ENCODE peak calls at places on chromosomes 5 and 9, in seven cellular contexts. One of them, this sample, is unnamed.
A peak's percentile ranks its signal among the peaks of the same experiment; 100 is the strongest.

GRCh38 chr5:147483961-147484707 is 25.7 kb downstream of the DPYSL3 start:
- DNase-seq in nephron progenitor cell: peak; percentile 32
- DNase-seq in choroid plexus epithelial cell: peak; percentile 68
- DNase-seq in AG10803: peak; percentile 100
- DNase-seq in neural crest cell: no peak
- DNase-seq in prostate gland: no peak
- DNase-seq in WTC11: no peak
- DNase-seq in this sample: peak; percentile 96

GRCh38 chr9:27151693-27152397 is 42.8 kb downstream of the TEK start:
- DNase-seq in nephron progenitor cell: no peak
- DNase-seq in choroid plexus epithelial cell: peak; percentile 74
- DNase-seq in AG10803: peak; percentile 86
- DNase-seq in neural crest cell: no peak
- DNase-seq in prostate gland: peak; percentile 32
- DNase-seq in WTC11: no peak
- DNase-seq in this sample: peak; percentile 8

GRCh38 chr5:141636106-141636412 is 590 bp downstream of the HDAC3 start:
- DNase-seq in nephron progenitor cell: no peak
- DNase-seq in choroid plexus epithelial cell: no peak
- DNase-seq in AG10803: no peak
- DNase-seq in neural crest cell: no peak
- DNase-seq in prostate gland: no peak
- DNase-seq in WTC11: no peak
- DNase-seq in this sample: no peak

GRCh38 chr5:180251887-180252286 is 40.0 kb downstream of the MAPK9 start:
- DNase-seq in nephron progenitor cell: no peak
- DNase-seq in choroid plexus epithelial cell: no peak
- DNase-seq in AG10803: no peak
- DNase-seq in neural crest cell: no peak
- DNase-seq in prostate gland: no peak
- DNase-seq in WTC11: no peak
- DNase-seq in this sample: no peak

GRCh38 chr5:172175263-172175719 is 12.7 kb downstream of the STK10 start:
- DNase-seq in nephron progenitor cell: no peak
- DNase-seq in choroid plexus epithelial cell: no peak
- DNase-seq in AG10803: no peak
- DNase-seq in neural crest cell: no peak
- DNase-seq in prostate gland: no peak
- DNase-seq in WTC11: no peak
- DNase-seq in this sample: no peak

GRCh38 chr9:98092633-98092971 is 26.4 kb downstream of the TRIM14 start:
- DNase-seq in nephron progenitor cell: no peak
- DNase-seq in choroid plexus epithelial cell: no peak
- DNase-seq in AG10803: no peak
- DNase-seq in neural crest cell: no peak
- DNase-seq in prostate gland: no peak
- DNase-seq in WTC11: no peak
- DNase-seq in this sample: no peak

GRCh38 chr9:93697352-93698139 is 121.2 kb downstream of the PHF2 start:
- DNase-seq in nephron progenitor cell: no peak
- DNase-seq in choroid plexus epithelial cell: no peak
- DNase-seq in AG10803: no peak
- DNase-seq in neural crest cell: no peak
- DNase-seq in prostate gland: no peak
- DNase-seq in WTC11: no peak
- DNase-seq in this sample: no peak

GRCh38 chr5:14402424-14402823 is 179.2 kb upstream of the OTULINL start:
- DNase-seq in nephron progenitor cell: no peak
- DNase-seq in choroid plexus epithelial cell: no peak
- DNase-seq in AG10803: no peak
- DNase-seq in neural crest cell: no peak
- DNase-seq in prostate gland: no peak
- DNase-seq in WTC11: no peak
- DNase-seq in this sample: no peak

GRCh38 chr5:67878911-67879310 is 336.6 kb upstream of the PIK3R1 start:
- DNase-seq in nephron progenitor cell: no peak
- DNase-seq in choroid plexus epithelial cell: peak; percentile 18
- DNase-seq in AG10803: no peak
- DNase-seq in neural crest cell: no peak
- DNase-seq in prostate gland: no peak
- DNase-seq in WTC11: no peak
- DNase-seq in this sample: no peak

GRCh38 chr5:135242021-135242480 is 157.0 kb downstream of the MACROH2A1 start:
- DNase-seq in nephron progenitor cell: no peak
- DNase-seq in choroid plexus epithelial cell: no peak
- DNase-seq in AG10803: peak; percentile 82
- DNase-seq in neural crest cell: no peak
- DNase-seq in prostate gland: no peak
- DNase-seq in WTC11: no peak
- DNase-seq in this sample: peak; percentile 71

GRCh38 chr5:72584466-72584865 is 77.3 kb upstream of the ZNF366 start:
- DNase-seq in nephron progenitor cell: no peak
- DNase-seq in choroid plexus epithelial cell: peak; percentile 65
- DNase-seq in AG10803: peak; percentile 33
- DNase-seq in neural crest cell: no peak
- DNase-seq in prostate gland: no peak
- DNase-seq in WTC11: no peak
- DNase-seq in this sample: no peak

GRCh38 chr5:29899583-29899982 is 1293.9 kb upstream of the CDH6 start:
- DNase-seq in nephron progenitor cell: no peak
- DNase-seq in choroid plexus epithelial cell: no peak
- DNase-seq in AG10803: no peak
- DNase-seq in neural crest cell: no peak
- DNase-seq in prostate gland: no peak
- DNase-seq in WTC11: no peak
- DNase-seq in this sample: no peak

GRCh38 chr5:165321912-165322311 is 1816.5 kb downstream of the MAT2B start:
- DNase-seq in nephron progenitor cell: no peak
- DNase-seq in choroid plexus epithelial cell: peak; percentile 64
- DNase-seq in AG10803: no peak
- DNase-seq in neural crest cell: no peak
- DNase-seq in prostate gland: no peak
- DNase-seq in WTC11: no peak
- DNase-seq in this sample: peak; percentile 3

GRCh38 chr5:122077451-122078115 is 476 bp downstream of the LOX start:
- DNase-seq in nephron progenitor cell: peak; percentile 67
- DNase-seq in choroid plexus epithelial cell: peak; percentile 65
- DNase-seq in AG10803: no peak
- DNase-seq in neural crest cell: peak; percentile 26
- DNase-seq in prostate gland: peak; percentile 8
- DNase-seq in WTC11: peak; percentile 54
- DNase-seq in this sample: no peak

GRCh38 chr9:28014212-28014611 is 440.9 kb upstream of the C9orf72 start:
- DNase-seq in nephron progenitor cell: no peak
- DNase-seq in choroid plexus epithelial cell: no peak
- DNase-seq in AG10803: no peak
- DNase-seq in neural crest cell: no peak
- DNase-seq in prostate gland: no peak
- DNase-seq in WTC11: no peak
- DNase-seq in this sample: no peak

GRCh38 chr5:159095218-159095617 is 4.5 kb downstream of the EBF1 start:
- DNase-seq in nephron progenitor cell: peak; percentile 40
- DNase-seq in choroid plexus epithelial cell: no peak
- DNase-seq in AG10803: no peak
- DNase-seq in neural crest cell: no peak
- DNase-seq in prostate gland: no peak
- DNase-seq in WTC11: peak; percentile 51
- DNase-seq in this sample: no peak

GRCh38 chr5:143515829-143516228 is 112.3 kb upstream of the NR3C1 start:
- DNase-seq in nephron progenitor cell: no peak
- DNase-seq in choroid plexus epithelial cell: peak; percentile 33
- DNase-seq in AG10803: no peak
- DNase-seq in neural crest cell: no peak
- DNase-seq in prostate gland: no peak
- DNase-seq in WTC11: no peak
- DNase-seq in this sample: no peak

GRCh38 chr9:4716163-4716562 is 24.8 kb downstream of the AK3 start:
- DNase-seq in nephron progenitor cell: no peak
- DNase-seq in choroid plexus epithelial cell: no peak
- DNase-seq in AG10803: no peak
- DNase-seq in neural crest cell: no peak
- DNase-seq in prostate gland: no peak
- DNase-seq in WTC11: no peak
- DNase-seq in this sample: no peak

GRCh38 chr9:114894801-114895433 is 35.5 kb downstream of the TNFSF8 start:
- DNase-seq in nephron progenitor cell: no peak
- DNase-seq in choroid plexus epithelial cell: peak; percentile 95
- DNase-seq in AG10803: peak; percentile 96
- DNase-seq in neural crest cell: no peak
- DNase-seq in prostate gland: no peak
- DNase-seq in WTC11: no peak
- DNase-seq in this sample: peak; percentile 92

GRCh38 chr5:120083851-120084615 is 380.1 kb upstream of the PRR16 start:
- DNase-seq in nephron progenitor cell: no peak
- DNase-seq in choroid plexus epithelial cell: no peak
- DNase-seq in AG10803: no peak
- DNase-seq in neural crest cell: no peak
- DNase-seq in prostate gland: no peak
- DNase-seq in WTC11: no peak
- DNase-seq in this sample: no peak

GRCh38 chr5:7546555-7546954 is 150.6 kb downstream of the ADCY2 start:
- DNase-seq in nephron progenitor cell: no peak
- DNase-seq in choroid plexus epithelial cell: no peak
- DNase-seq in AG10803: no peak
- DNase-seq in neural crest cell: no peak
- DNase-seq in prostate gland: no peak
- DNase-seq in WTC11: no peak
- DNase-seq in this sample: no peak

GRCh38 chr9:4657426-4658159 is 4.5 kb upstream of the PLPP6 start:
- DNase-seq in nephron progenitor cell: no peak
- DNase-seq in choroid plexus epithelial cell: no peak
- DNase-seq in AG10803: no peak
- DNase-seq in neural crest cell: no peak
- DNase-seq in prostate gland: peak; percentile 42
- DNase-seq in WTC11: no peak
- DNase-seq in this sample: no peak

DNA sequence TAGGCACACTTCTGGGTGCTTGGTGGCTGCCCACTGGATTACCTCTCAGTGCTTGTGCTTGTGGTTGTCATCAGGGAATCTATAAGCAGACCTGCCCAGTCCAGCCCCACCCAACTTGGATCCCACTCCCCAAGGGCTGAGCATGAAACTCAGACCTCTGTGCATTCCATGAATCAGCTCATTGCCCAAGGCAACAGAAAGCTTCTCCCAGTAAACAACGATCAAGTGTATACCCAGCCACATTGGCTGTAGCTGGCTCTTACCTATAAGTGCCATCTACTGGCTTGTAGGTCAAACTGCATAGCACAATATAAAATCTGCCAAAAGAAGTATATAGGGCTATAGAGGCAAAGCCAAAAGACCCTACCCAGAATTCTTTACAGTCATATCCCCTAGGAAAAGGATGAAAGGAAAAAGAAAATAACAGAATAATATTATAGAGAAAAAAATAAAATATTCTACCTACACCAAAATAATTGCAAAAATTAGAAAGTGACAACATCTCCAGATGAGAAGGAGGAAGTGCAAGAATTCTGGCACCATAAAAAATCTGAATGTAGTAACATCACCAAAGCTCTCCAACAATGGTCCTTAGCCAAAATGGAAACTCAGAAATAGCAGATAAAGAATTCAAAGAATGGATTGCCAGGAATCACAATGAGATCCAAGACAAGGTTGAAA is 321.0 kb upstream of the TRPC7 start:
- DNase-seq in nephron progenitor cell: no peak
- DNase-seq in choroid plexus epithelial cell: peak; percentile 80
- DNase-seq in AG10803: peak; percentile 8
- DNase-seq in neural crest cell: no peak
- DNase-seq in prostate gland: no peak
- DNase-seq in WTC11: peak; percentile 27
- DNase-seq in this sample: peak; percentile 81
- TF ChIP-seq CTCF in nephron progenitor cell: peak; percentile 22
- TF ChIP-seq CTCF in choroid plexus epithelial cell: peak; percentile 68
- TF ChIP-seq CTCF in AG10803: peak; percentile 41
- TF ChIP-seq CTCF in neural crest cell: peak; percentile 63
- TF ChIP-seq CTCF in prostate gland: no peak
- TF ChIP-seq CTCF in WTC11: no peak
- TF ChIP-seq CTCF in this sample: peak; percentile 79

GRCh38 chr5:174817610-174818009 is 93.2 kb downstream of the MSX2 start:
- DNase-seq in nephron progenitor cell: no peak
- DNase-seq in choroid plexus epithelial cell: no peak
- DNase-seq in AG10803: no peak
- DNase-seq in neural crest cell: no peak
- DNase-seq in prostate gland: no peak
- DNase-seq in WTC11: no peak
- DNase-seq in this sample: no peak

GRCh38 chr5:174818430-174818829 is 94.0 kb downstream of the MSX2 start:
- DNase-seq in nephron progenitor cell: no peak
- DNase-seq in choroid plexus epithelial cell: no peak
- DNase-seq in AG10803: no peak
- DNase-seq in neural crest cell: no peak
- DNase-seq in prostate gland: no peak
- DNase-seq in WTC11: no peak
- DNase-seq in this sample: no peak

GRCh38 chr5:174811438-174811837 is 87.1 kb downstream of the MSX2 start:
- DNase-seq in nephron progenitor cell: no peak
- DNase-seq in choroid plexus epithelial cell: no peak
- DNase-seq in AG10803: no peak
- DNase-seq in neural crest cell: no peak
- DNase-seq in prostate gland: no peak
- DNase-seq in WTC11: no peak
- DNase-seq in this sample: no peak

GRCh38 chr5:174816858-174817257 is 92.5 kb downstream of the MSX2 start:
- DNase-seq in nephron progenitor cell: no peak
- DNase-seq in choroid plexus epithelial cell: no peak
- DNase-seq in AG10803: no peak
- DNase-seq in neural crest cell: no peak
- DNase-seq in prostate gland: no peak
- DNase-seq in WTC11: no peak
- DNase-seq in this sample: no peak
- TF ChIP-seq CTCF in nephron progenitor cell: peak; percentile 41
- TF ChIP-seq CTCF in choroid plexus epithelial cell: peak; percentile 38
- TF ChIP-seq CTCF in AG10803: peak; percentile 29
- TF ChIP-seq CTCF in neural crest cell: peak; percentile 59
- TF ChIP-seq CTCF in prostate gland: no peak
- TF ChIP-seq CTCF in WTC11: peak; percentile 46
- TF ChIP-seq CTCF in this sample: peak; percentile 52

DNA sequence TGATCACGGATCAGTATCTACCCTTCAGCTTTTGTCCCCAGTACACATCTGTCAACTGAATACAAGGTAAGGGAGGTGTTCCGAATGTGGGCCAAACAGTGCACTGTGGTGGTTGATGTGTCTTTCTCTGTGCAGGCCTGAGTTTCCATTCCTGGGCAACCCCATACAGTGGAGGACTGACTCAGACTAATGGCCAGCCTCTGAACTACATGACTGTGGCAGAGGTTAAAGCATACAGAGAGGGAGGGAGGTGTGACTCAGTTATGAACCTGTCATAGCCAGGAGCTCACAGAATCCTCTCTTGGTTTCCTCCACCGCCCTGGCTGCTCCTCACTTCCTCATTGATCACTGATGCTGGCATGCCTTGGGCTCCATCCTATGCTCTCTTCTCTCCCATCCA is 136.4 kb upstream of the TAS2R1 start:
- DNase-seq in nephron progenitor cell: no peak
- DNase-seq in choroid plexus epithelial cell: peak; percentile 54
- DNase-seq in AG10803: peak; percentile 34
- DNase-seq in neural crest cell: no peak
- DNase-seq in prostate gland: no peak
- DNase-seq in WTC11: no peak
- DNase-seq in this sample: peak; percentile 76
- TF ChIP-seq CTCF in nephron progenitor cell: no peak
- TF ChIP-seq CTCF in choroid plexus epithelial cell: peak; percentile 38
- TF ChIP-seq CTCF in AG10803: peak; percentile 24
- TF ChIP-seq CTCF in neural crest cell: no peak
- TF ChIP-seq CTCF in prostate gland: no peak
- TF ChIP-seq CTCF in WTC11: no peak
- TF ChIP-seq CTCF in this sample: peak; percentile 66

GRCh38 chr9:121634800-121635261 is 16.6 kb upstream of the DAB2IP start:
- DNase-seq in nephron progenitor cell: peak; percentile 68
- DNase-seq in choroid plexus epithelial cell: peak; percentile 28
- DNase-seq in AG10803: no peak
- DNase-seq in neural crest cell: peak; percentile 50
- DNase-seq in prostate gland: no peak
- DNase-seq in WTC11: peak; percentile 70
- DNase-seq in this sample: no peak
- TF ChIP-seq CTCF in nephron progenitor cell: peak; percentile 75
- TF ChIP-seq CTCF in choroid plexus epithelial cell: peak; percentile 66
- TF ChIP-seq CTCF in AG10803: peak; percentile 55
- TF ChIP-seq CTCF in neural crest cell: peak; percentile 61
- TF ChIP-seq CTCF in prostate gland: no peak
- TF ChIP-seq CTCF in WTC11: peak; percentile 37
- TF ChIP-seq CTCF in this sample: peak; percentile 65